ENCODE peak calls at places on chromosome 6, in seven cellular contexts. Q, X, T, G, O, K and B are unnamed samples.

GRCh38 chr6:110054664-110055386 is 76.7 kb downstream of the GPR6 start:
- DNase-seq in Q (no peak), O (no peak), G (no peak), K (no peak), X (no peak), T (no peak), B (no peak)

GRCh38 chr6:36544228-36544627 is 3.1 kb downstream of the STK38 start:
- DNase-seq in Q (peak), T (peak), K (no peak), O (no peak), G (peak), X (peak), B (no peak)

GRCh38 chr6:22877946-22878705 is 308.8 kb downstream of the HDGFL1 start:
- DNase-seq in Q (no peak), K (no peak), O (no peak), G (peak), T (no peak), X (no peak), B (no peak)

GRCh38 chr6:47862731-47863130 is 80.9 kb downstream of the OPN5 start:
- DNase-seq in Q (no peak), X (no peak), O (no peak), T (no peak), K (no peak), G (no peak), B (no peak)

GRCh38 chr6:15109338-15110090 is 136.4 kb upstream of the JARID2 start:
- DNase-seq in K (no peak), T (no peak), O (no peak), G (no peak), X (no peak), Q (no peak), B (no peak)

GRCh38 chr6:139278190-139278589 is 13.6 kb downstream of the TXLNB start:
- DNase-seq in X (no peak), G (no peak), O (no peak), Q (no peak), T (no peak), K (no peak), B (no peak)

GRCh38 chr6:140602431-140602836 is 1228.0 kb upstream of the CITED2 start:
- DNase-seq in X (no peak), Q (no peak), T (no peak), O (no peak), K (no peak), G (no peak), B (no peak)

GRCh38 chr6:29723666-29724588 is 693 bp downstream of the HLA-F start:
- DNase-seq in X (peak), Q (peak), T (peak), K (peak), O (peak), G (no peak), B (peak)

GRCh38 chr6:52533491-52533890 is 43.4 kb downstream of the TRAM2 start:
- DNase-seq in X (no peak), G (no peak), O (no peak), Q (no peak), K (no peak), T (no peak), B (no peak)

GRCh38 chr6:56497270-56497669 is 145.4 kb downstream of the DST start:
- DNase-seq in K (no peak), Q (no peak), X (no peak), O (no peak), T (no peak), G (no peak), B (no peak)

GRCh38 chr6:7033202-7033601 is 74.6 kb upstream of the RREB1 start:
- DNase-seq in G (no peak), T (no peak), O (no peak), K (no peak), Q (no peak), X (no peak), B (no peak)

GRCh38 chr6:54981647-54982046 is 135.1 kb downstream of the FAM83B start:
- DNase-seq in T (no peak), X (no peak), Q (no peak), G (no peak), K (no peak), O (no peak), B (no peak)

GRCh38 chr6:107982511-107982910 is 24.5 kb upstream of the SEC63 start:
- DNase-seq in K (no peak), G (no peak), X (no peak), T (no peak), Q (no peak), O (no peak), B (no peak)

GRCh38 chr6:39167321-39167720 is 52.3 kb upstream of the SAYSD1 start:
- DNase-seq in O (no peak), X (no peak), G (no peak), K (no peak), T (no peak), Q (no peak), B (no peak)

GRCh38 chr6:131819507-131820228 is 11.8 kb downstream of the ENPP1 start:
- DNase-seq in K (no peak), Q (no peak), X (no peak), G (peak), T (no peak), O (no peak), B (peak)

GRCh38 chr6:169955796-169956493 is 204.5 kb downstream of the ERMARD start:
- DNase-seq in Q (no peak), T (no peak), X (no peak), G (no peak), K (no peak), O (no peak), B (no peak)

GRCh38 chr6:18148304-18149025 is 6.4 kb downstream of the TPMT start:
- DNase-seq in T (no peak), G (no peak), X (no peak), Q (no peak), K (no peak), O (no peak), B (no peak)

GRCh38 chr6:79657238-79657637 is 26.1 kb downstream of the SH3BGRL2 start:
- DNase-seq in T (no peak), Q (no peak), K (no peak), G (no peak), O (no peak), X (no peak), B (no peak)

GRCh38 chr6:10521104-10521808 is at the start of gene GCNT2:
- DNase-seq in G (no peak), T (no peak), Q (no peak), X (no peak), K (no peak), O (no peak), B (peak)

GRCh38 chr6:140043762-140044378 is 669.4 kb upstream of the CITED2 start:
- DNase-seq in T (no peak), G (no peak), Q (no peak), O (no peak), X (no peak), K (no peak), B (no peak)

GRCh38 chr6:104400844-104401243 is 458.9 kb downstream of the HACE1 start:
- DNase-seq in X (no peak), T (no peak), G (no peak), K (no peak), Q (no peak), O (no peak), B (no peak)